ENCODE peak calls at places on chromosome 21, in ten cellular contexts. Q, S, X, D, U, Y, L, G, Z and J are unnamed samples.

GRCh38 chr21:32087452-32087851 is 191.4 kb downstream of the MIS18A start:
- DNase-seq in Z (no peak), U (no peak), G (no peak), Q (no peak), Y (no peak), L (no peak), D (no peak), S (no peak), X (no peak), J (no peak)

GRCh38 chr21:25118648-25119047 is 488.6 kb downstream of the MRPL39 start:
- DNase-seq in S (no peak), D (no peak), U (no peak), Q (no peak), G (no peak), L (no peak), Y (no peak), X (no peak), Z (no peak), J (no peak)

GRCh38 chr21:46122241-46122671 is 24.3 kb downstream of the COL6A2 start:
- DNase-seq in S (no peak), D (no peak), Z (no peak), U (peak; percentile 7), Q (no peak), X (peak; percentile 43), Y (peak; percentile 93), G (no peak), L (no peak), J (no peak)

GRCh38 chr21:36471254-36471723 is 8.6 kb downstream of the CLDN14 start:
- DNase-seq in X (peak; percentile 23), D (no peak), L (no peak), U (no peak), Q (no peak), G (no peak), Y (peak; percentile 25), S (no peak), Z (no peak), J (no peak)

GRCh38 chr21:29135481-29135880 is 5.0 kb downstream of the MAP3K7CL start:
- DNase-seq in Z (no peak), Y (no peak), D (no peak), U (no peak), Q (no peak), X (no peak), S (no peak), G (no peak), L (no peak), J (no peak)

GRCh38 chr21:35204850-35205564 is 155.9 kb upstream of the RUNX1 start:
- DNase-seq in Y (peak; percentile 76), S (peak; percentile 91), X (no peak), Z (no peak), U (peak; percentile 87), Q (peak; percentile 70), D (peak; percentile 7), L (no peak), G (peak; percentile 79), J (peak; percentile 83)

GRCh38 chr21:31557956-31558838 is 101.3 kb upstream of the SOD1 start:
- DNase-seq in X (peak; percentile 23), S (peak; percentile 71), Z (no peak), D (peak; percentile 65), G (no peak), Q (no peak), U (no peak), Y (peak; percentile 11), L (peak; percentile 48), J (peak; percentile 17)

GRCh38 chr21:32328595-32328994 is 29.9 kb downstream of the MRAP start:
- DNase-seq in X (no peak), Y (no peak), S (no peak), Z (no peak), D (no peak), Q (no peak), U (no peak), G (no peak), L (no peak), J (no peak)

GRCh38 chr21:31688603-31689368 is 29.3 kb downstream of the SOD1 start:
- DNase-seq in Z (no peak), S (no peak), L (no peak), Q (no peak), G (no peak), X (no peak), Y (no peak), U (no peak), D (no peak), J (no peak)